ENCODE peak calls at places on chromosomes 16 and 17, in four cellular contexts. One of them, this sample, is unnamed.

GRCh38 chr16:23486480-23486879 is 23.8 kb downstream of the GGA2 start:
- DNase-seq in fibroblast of villous mesenchyme: no peak
- DNase-seq in epithelial cell of proximal tubule: no peak
- DNase-seq in esophagus squamous epithelium: no peak
- DNase-seq in this sample: no peak

GRCh38 chr16:72967941-72968340 is 80.0 kb downstream of the ZFHX3 start:
- DNase-seq in fibroblast of villous mesenchyme: no peak
- DNase-seq in epithelial cell of proximal tubule: no peak
- DNase-seq in esophagus squamous epithelium: no peak
- DNase-seq in this sample: no peak

GRCh38 chr16:87954361-87954760 is 3.1 kb downstream of the BANP start:
- DNase-seq in fibroblast of villous mesenchyme: no peak
- DNase-seq in epithelial cell of proximal tubule: no peak
- DNase-seq in esophagus squamous epithelium: no peak
- DNase-seq in this sample: no peak

GRCh38 chr16:53968454-53968853 is 264.5 kb downstream of the FTO start:
- DNase-seq in fibroblast of villous mesenchyme: no peak
- DNase-seq in epithelial cell of proximal tubule: no peak
- DNase-seq in esophagus squamous epithelium: no peak
- DNase-seq in this sample: no peak

GRCh38 chr17:76196675-76197074 is 43.6 kb downstream of the RNF157 start:
- DNase-seq in fibroblast of villous mesenchyme: peak; percentile 13
- DNase-seq in epithelial cell of proximal tubule: no peak
- DNase-seq in esophagus squamous epithelium: no peak
- DNase-seq in this sample: no peak

GRCh38 chr17:4678448-4679026 is 25.4 kb downstream of the PELP1 start:
- DNase-seq in fibroblast of villous mesenchyme: peak; percentile 78
- DNase-seq in epithelial cell of proximal tubule: peak; percentile 79
- DNase-seq in esophagus squamous epithelium: no peak
- DNase-seq in this sample: peak; percentile 70

GRCh38 chr17:74558882-74559519 is 8.3 kb downstream of the CD300H start:
- DNase-seq in fibroblast of villous mesenchyme: no peak
- DNase-seq in epithelial cell of proximal tubule: no peak
- DNase-seq in esophagus squamous epithelium: no peak
- DNase-seq in this sample: no peak

GRCh38 chr17:61221597-61222471 is 177.8 kb upstream of the TBX2 start:
- DNase-seq in fibroblast of villous mesenchyme: peak; percentile 62
- DNase-seq in epithelial cell of proximal tubule: no peak
- DNase-seq in esophagus squamous epithelium: no peak
- DNase-seq in this sample: no peak

GRCh38 chr16:84103678-84104077 is 13.1 kb downstream of the MBTPS1 start:
- DNase-seq in fibroblast of villous mesenchyme: no peak
- DNase-seq in epithelial cell of proximal tubule: no peak
- DNase-seq in esophagus squamous epithelium: no peak
- DNase-seq in this sample: no peak

GRCh38 chr16:24309222-24309905 is 53.2 kb downstream of the CACNG3 start:
- DNase-seq in fibroblast of villous mesenchyme: no peak
- DNase-seq in epithelial cell of proximal tubule: peak; percentile 10
- DNase-seq in esophagus squamous epithelium: no peak
- DNase-seq in this sample: no peak

GRCh38 chr17:38416840-38417209 is 11.4 kb upstream of the ARHGAP23 start:
- DNase-seq in fibroblast of villous mesenchyme: no peak
- DNase-seq in epithelial cell of proximal tubule: no peak
- DNase-seq in esophagus squamous epithelium: no peak
- DNase-seq in this sample: no peak

GRCh38 chr16:82748026-82748425 is 121.3 kb downstream of the CDH13 start:
- DNase-seq in fibroblast of villous mesenchyme: peak; percentile 79
- DNase-seq in epithelial cell of proximal tubule: no peak
- DNase-seq in esophagus squamous epithelium: no peak
- DNase-seq in this sample: no peak

GRCh38 chr17:81907219-81908145 is 3.7 kb downstream of the PCYT2 start:
- DNase-seq in fibroblast of villous mesenchyme: no peak
- DNase-seq in epithelial cell of proximal tubule: no peak
- DNase-seq in esophagus squamous epithelium: no peak
- DNase-seq in this sample: no peak

GRCh38 chr17:15271731-15272130 is 6.6 kb upstream of the PMP22 start:
- DNase-seq in fibroblast of villous mesenchyme: no peak
- DNase-seq in epithelial cell of proximal tubule: no peak
- DNase-seq in esophagus squamous epithelium: no peak
- DNase-seq in this sample: no peak
- H3K4me3 ChIP-seq in fibroblast of villous mesenchyme: no peak overlapping the region
- H3K4me3 ChIP-seq in epithelial cell of proximal tubule: no peak overlapping the region
- H3K4me3 ChIP-seq in esophagus squamous epithelium: no peak overlapping the region
- H3K4me3 ChIP-seq in this sample: no peak overlapping the region

GRCh38 chr17:9021985-9022552 is 759 bp downstream of the NTN1 start:
- DNase-seq in fibroblast of villous mesenchyme: peak; percentile 11
- DNase-seq in epithelial cell of proximal tubule: no peak
- DNase-seq in esophagus squamous epithelium: no peak
- DNase-seq in this sample: no peak
- TF ChIP-seq CTCF in fibroblast of villous mesenchyme: no peak
- TF ChIP-seq CTCF in epithelial cell of proximal tubule: no peak
- TF ChIP-seq CTCF in esophagus squamous epithelium: no peak
- TF ChIP-seq CTCF in this sample: no peak

DNA sequence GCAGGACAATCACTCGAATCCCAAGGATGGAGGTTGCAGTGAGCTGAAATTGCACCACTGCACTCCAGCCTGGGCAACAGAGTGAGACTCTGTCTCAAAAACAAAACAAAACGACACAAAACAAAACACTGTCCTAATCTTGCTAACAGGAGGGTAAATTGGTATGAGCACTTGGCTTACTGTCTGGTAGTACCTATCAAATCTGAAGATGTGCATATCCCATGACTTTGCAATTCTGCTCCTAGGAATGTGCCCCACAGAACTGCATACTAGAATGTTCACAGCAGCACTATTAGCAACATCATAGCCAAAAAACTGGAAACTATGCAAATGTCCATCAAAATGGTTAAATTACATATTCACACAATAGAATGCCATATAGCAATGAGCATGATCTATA is 15.7 kb downstream of the MTSS2 start:
- DNase-seq in fibroblast of villous mesenchyme: no peak
- DNase-seq in epithelial cell of proximal tubule: no peak
- DNase-seq in esophagus squamous epithelium: no peak
- DNase-seq in this sample: no peak
- H3K4me3 ChIP-seq in fibroblast of villous mesenchyme: no peak overlapping the region
- H3K4me3 ChIP-seq in epithelial cell of proximal tubule: no peak overlapping the region
- H3K4me3 ChIP-seq in esophagus squamous epithelium: no peak overlapping the region
- H3K4me3 ChIP-seq in this sample: no peak overlapping the region

GRCh38 chr16:56869513-56870270 is 4.7 kb downstream of the SLC12A3 start:
- DNase-seq in fibroblast of villous mesenchyme: no peak
- DNase-seq in epithelial cell of proximal tubule: no peak
- DNase-seq in esophagus squamous epithelium: no peak
- DNase-seq in this sample: no peak
- TF ChIP-seq CTCF in fibroblast of villous mesenchyme: peak; percentile 42
- TF ChIP-seq CTCF in epithelial cell of proximal tubule: peak; percentile 48
- TF ChIP-seq CTCF in esophagus squamous epithelium: peak; percentile 15
- TF ChIP-seq CTCF in this sample: peak; percentile 31

GRCh38 chr17:17362531-17362930 is 59.4 kb downstream of the NT5M start:
- DNase-seq in fibroblast of villous mesenchyme: no peak
- DNase-seq in epithelial cell of proximal tubule: no peak
- DNase-seq in esophagus squamous epithelium: no peak
- DNase-seq in this sample: no peak
- H3K4me3 ChIP-seq in fibroblast of villous mesenchyme: no peak overlapping the region
- H3K4me3 ChIP-seq in epithelial cell of proximal tubule: no peak overlapping the region
- H3K4me3 ChIP-seq in esophagus squamous epithelium: no peak overlapping the region
- H3K4me3 ChIP-seq in this sample: no peak overlapping the region

DNA sequence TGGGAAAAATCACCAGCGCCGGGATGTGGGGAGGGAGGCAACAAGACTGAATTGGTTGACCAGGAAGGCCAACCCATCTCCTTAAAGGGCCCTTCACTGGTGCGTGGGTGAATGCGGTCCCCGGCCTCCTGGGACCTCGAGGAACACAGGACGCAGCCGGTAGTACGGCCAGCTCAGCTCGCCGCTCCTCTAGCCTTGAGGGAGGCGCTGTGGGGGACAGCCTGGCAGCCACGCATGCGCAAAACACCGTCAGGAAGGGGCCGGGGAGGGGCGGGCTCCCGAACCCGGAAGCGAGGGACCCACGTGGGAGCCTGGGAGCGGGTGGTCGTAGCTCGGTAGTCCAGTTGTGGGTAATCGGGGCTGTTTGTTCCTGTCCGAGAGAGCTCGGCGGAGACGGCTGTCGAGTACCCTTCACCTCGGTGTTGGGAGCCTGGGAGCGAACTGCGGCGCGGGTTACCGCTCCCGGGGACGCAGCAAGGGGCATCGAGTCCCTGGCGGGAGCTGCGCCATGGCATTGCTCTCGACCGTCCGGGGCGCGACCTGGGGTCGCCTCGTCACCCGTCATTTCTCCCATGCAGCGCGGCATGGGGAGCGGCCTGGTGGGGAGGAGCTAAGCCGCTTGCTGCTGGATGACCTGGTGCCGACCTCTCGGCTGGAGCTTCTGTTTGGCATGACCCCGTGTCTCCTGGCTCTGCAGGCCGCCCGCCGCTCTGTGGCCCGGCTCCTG is at the start of gene MRM1:
- DNase-seq in fibroblast of villous mesenchyme: peak; percentile 92
- DNase-seq in epithelial cell of proximal tubule: no peak
- DNase-seq in esophagus squamous epithelium: peak; percentile 70
- DNase-seq in this sample: peak; percentile 72
- TF ChIP-seq CTCF in fibroblast of villous mesenchyme: peak; percentile 5
- TF ChIP-seq CTCF in epithelial cell of proximal tubule: peak; percentile 22
- TF ChIP-seq CTCF in esophagus squamous epithelium: no peak
- TF ChIP-seq CTCF in this sample: peak; percentile 30

DNA sequence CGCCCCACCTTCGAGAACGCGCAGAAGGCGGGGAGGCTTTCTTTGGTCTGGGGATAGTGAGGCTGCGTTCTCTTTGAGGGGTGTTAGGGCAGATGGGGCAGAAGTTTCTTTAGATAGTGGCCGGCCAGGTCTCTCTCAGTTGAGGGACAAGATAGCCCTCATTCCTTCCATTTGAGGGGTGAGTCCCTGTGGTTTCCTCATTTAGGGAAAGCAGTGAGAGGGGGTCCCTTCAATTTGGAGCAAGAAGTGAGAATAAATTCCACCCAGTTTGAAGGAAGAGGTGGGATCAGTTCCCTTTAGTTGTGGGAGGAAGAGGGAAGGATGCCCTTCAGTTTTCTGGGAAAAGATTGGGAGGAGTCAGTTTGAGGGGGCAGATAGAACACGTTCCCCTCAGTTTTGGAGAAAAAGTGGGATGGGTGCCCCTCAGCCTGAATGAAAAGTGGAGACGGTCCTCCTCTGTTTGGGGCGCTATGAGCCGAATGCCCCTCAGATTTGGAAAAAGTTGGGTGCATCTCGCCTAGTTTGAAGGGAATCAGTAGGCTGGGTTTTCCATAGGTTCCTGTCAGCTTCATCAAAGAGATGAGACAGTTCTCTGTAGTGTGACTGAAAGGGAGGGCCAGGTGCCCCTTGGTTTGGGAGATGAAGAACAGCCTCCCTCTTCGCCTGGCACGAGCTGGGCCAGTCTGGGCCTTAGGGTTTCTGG is 568 bp upstream of the FHOD1 start:
- DNase-seq in fibroblast of villous mesenchyme: no peak
- DNase-seq in epithelial cell of proximal tubule: no peak
- DNase-seq in esophagus squamous epithelium: no peak
- DNase-seq in this sample: no peak
- H3K4me3 ChIP-seq in fibroblast of villous mesenchyme: peak overlapping the region; percentile 65
- H3K4me3 ChIP-seq in epithelial cell of proximal tubule: peak overlapping the region; percentile 90
- H3K4me3 ChIP-seq in esophagus squamous epithelium: peak overlapping the region; percentile 76
- H3K4me3 ChIP-seq in this sample: peak overlapping the region; percentile 52